ENCODE peak calls at places on chromosomes 13 and 19, in five cellular contexts. One of them, this sample, is unnamed. For H3K4me1, the result is how much of the 10 kb centered on the place peaks cover.

GRCh38 chr13:30872685-30873443 is 33.2 kb upstream of the MEDAG start:
- DNase-seq in suprapubic skin: no peak
- DNase-seq in heart right ventricle: peak
- DNase-seq in tibial nerve: no peak
- DNase-seq in colonic mucosa: no peak
- DNase-seq in this sample: no peak

GRCh38 chr19:50205681-50206138 is 2.3 kb downstream of the MYH14 start:
- DNase-seq in suprapubic skin: no peak
- DNase-seq in heart right ventricle: no peak
- DNase-seq in tibial nerve: no peak
- DNase-seq in colonic mucosa: peak
- DNase-seq in this sample: no peak

GRCh38 chr13:72839831-72840426 is 58.0 kb downstream of the PIBF1 start:
- DNase-seq in suprapubic skin: no peak
- DNase-seq in heart right ventricle: no peak
- DNase-seq in tibial nerve: no peak
- DNase-seq in colonic mucosa: peak
- DNase-seq in this sample: peak

GRCh38 chr13:43389573-43389972 is 366.2 kb downstream of the DNAJC15 start:
- DNase-seq in suprapubic skin: no peak
- DNase-seq in heart right ventricle: no peak
- DNase-seq in tibial nerve: no peak
- DNase-seq in colonic mucosa: no peak
- DNase-seq in this sample: peak

GRCh38 chr13:76250211-76250610 is 614.1 kb downstream of the LMO7 start:
- DNase-seq in suprapubic skin: no peak
- DNase-seq in heart right ventricle: no peak
- DNase-seq in tibial nerve: no peak
- DNase-seq in colonic mucosa: no peak
- DNase-seq in this sample: no peak

GRCh38 chr19:2607712-2608601 is 94.5 kb downstream of the GNG7 start:
- DNase-seq in suprapubic skin: no peak
- DNase-seq in heart right ventricle: no peak
- DNase-seq in tibial nerve: no peak
- DNase-seq in colonic mucosa: no peak
- DNase-seq in this sample: no peak

GRCh38 chr19:12891553-12892021 is 627 bp downstream of the GCDH start:
- DNase-seq in suprapubic skin: no peak
- DNase-seq in heart right ventricle: no peak
- DNase-seq in tibial nerve: no peak
- DNase-seq in colonic mucosa: no peak
- DNase-seq in this sample: no peak

GRCh38 chr19:53357821-53358581 is 7.5 kb upstream of the ZNF525 start:
- DNase-seq in suprapubic skin: no peak
- DNase-seq in heart right ventricle: peak
- DNase-seq in tibial nerve: no peak
- DNase-seq in colonic mucosa: no peak
- DNase-seq in this sample: no peak

GRCh38 chr19:3670258-3670795 is 29.9 kb downstream of the PIP5K1C start:
- DNase-seq in suprapubic skin: peak
- DNase-seq in heart right ventricle: peak
- DNase-seq in tibial nerve: peak
- DNase-seq in colonic mucosa: peak
- DNase-seq in this sample: peak

GRCh38 chr19:51196181-51196580 is 28.7 kb upstream of the CD33 start:
- DNase-seq in suprapubic skin: no peak
- DNase-seq in heart right ventricle: no peak
- DNase-seq in tibial nerve: no peak
- DNase-seq in colonic mucosa: no peak
- DNase-seq in this sample: no peak

GRCh38 chr13:70237131-70237530 is 128.9 kb upstream of the KLHL1 start:
- DNase-seq in suprapubic skin: no peak
- DNase-seq in heart right ventricle: no peak
- DNase-seq in tibial nerve: no peak
- DNase-seq in colonic mucosa: no peak
- DNase-seq in this sample: no peak

GRCh38 chr13:48010698-48011097 is 9.6 kb upstream of the SUCLA2 start:
- DNase-seq in suprapubic skin: no peak
- DNase-seq in heart right ventricle: no peak
- DNase-seq in tibial nerve: no peak
- DNase-seq in colonic mucosa: no peak
- DNase-seq in this sample: no peak

GRCh38 chr13:20074956-20075355 is 85.9 kb downstream of the GJA3 start:
- DNase-seq in suprapubic skin: no peak
- DNase-seq in heart right ventricle: no peak
- DNase-seq in tibial nerve: no peak
- DNase-seq in colonic mucosa: no peak
- DNase-seq in this sample: no peak

GRCh38 chr19:403221-404036 is 5.5 kb downstream of the C2CD4C start:
- DNase-seq in suprapubic skin: no peak
- DNase-seq in heart right ventricle: no peak
- DNase-seq in tibial nerve: peak
- DNase-seq in colonic mucosa: no peak
- DNase-seq in this sample: no peak

GRCh38 chr13:32272021-32272695 is 43.0 kb downstream of the ZAR1L start:
- DNase-seq in suprapubic skin: no peak
- DNase-seq in heart right ventricle: no peak
- DNase-seq in tibial nerve: no peak
- DNase-seq in colonic mucosa: no peak
- DNase-seq in this sample: no peak

GRCh38 chr19:29325241-29325975 is 112.5 kb upstream of the UQCRFS1 start:
- DNase-seq in suprapubic skin: peak
- DNase-seq in heart right ventricle: no peak
- DNase-seq in tibial nerve: no peak
- DNase-seq in colonic mucosa: no peak
- DNase-seq in this sample: no peak

GRCh38 chr19:3942790-3943409 is 10.0 kb downstream of the NMRK2 start:
- DNase-seq in suprapubic skin: no peak
- DNase-seq in heart right ventricle: no peak
- DNase-seq in tibial nerve: no peak
- DNase-seq in colonic mucosa: no peak
- DNase-seq in this sample: no peak

GRCh38 chr13:81498969-81499368 is 1158.0 kb upstream of the SPRY2 start:
- DNase-seq in suprapubic skin: no peak
- DNase-seq in heart right ventricle: no peak
- DNase-seq in tibial nerve: no peak
- DNase-seq in colonic mucosa: no peak
- DNase-seq in this sample: no peak

GRCh38 chr19:48696353-48697010 is 711 bp downstream of the FUT2 start:
- DNase-seq in suprapubic skin: no peak
- DNase-seq in heart right ventricle: no peak
- DNase-seq in tibial nerve: no peak
- DNase-seq in colonic mucosa: peak
- DNase-seq in this sample: no peak

GRCh38 chr19:1270168-1270853 is 1.2 kb downstream of the CIRBP start:
- DNase-seq in suprapubic skin: no peak
- DNase-seq in heart right ventricle: no peak
- DNase-seq in tibial nerve: no peak
- DNase-seq in colonic mucosa: peak
- DNase-seq in this sample: no peak

GRCh38 chr13:85379433-85379832 is 419.8 kb downstream of the SLITRK6 start:
- DNase-seq in suprapubic skin: no peak
- DNase-seq in heart right ventricle: no peak
- DNase-seq in tibial nerve: no peak
- DNase-seq in colonic mucosa: no peak
- DNase-seq in this sample: peak

GRCh38 chr19:58392945-58393724 is 2.3 kb upstream of the RNF225 start:
- DNase-seq in suprapubic skin: peak
- DNase-seq in heart right ventricle: no peak
- DNase-seq in tibial nerve: no peak
- DNase-seq in colonic mucosa: no peak
- DNase-seq in this sample: no peak

GRCh38 chr13:74005320-74006154 is 128.7 kb downstream of the KLF12 start:
- DNase-seq in suprapubic skin: no peak
- DNase-seq in heart right ventricle: no peak
- DNase-seq in tibial nerve: no peak
- DNase-seq in colonic mucosa: no peak
- DNase-seq in this sample: no peak

GRCh38 chr13:21579754-21580316 is 24.1 kb downstream of the MICU2 start:
- DNase-seq in suprapubic skin: no peak
- DNase-seq in heart right ventricle: no peak
- DNase-seq in tibial nerve: no peak
- DNase-seq in colonic mucosa: no peak
- DNase-seq in this sample: no peak

GRCh38 chr13:109945206-109945960 is 159.0 kb upstream of the IRS2 start:
- DNase-seq in suprapubic skin: no peak
- DNase-seq in heart right ventricle: no peak
- DNase-seq in tibial nerve: no peak
- DNase-seq in colonic mucosa: no peak
- DNase-seq in this sample: no peak
- H3K27ac ChIP-seq in suprapubic skin: no peak
- H3K27ac ChIP-seq in heart right ventricle: no peak
- H3K27ac ChIP-seq in tibial nerve: no peak
- H3K27ac ChIP-seq in colonic mucosa: no peak
- H3K27ac ChIP-seq in this sample: no peak

GRCh38 chr13:99725644-99726043 is 224.4 kb downstream of the TM9SF2 start:
- DNase-seq in suprapubic skin: no peak
- DNase-seq in heart right ventricle: no peak
- DNase-seq in tibial nerve: no peak
- DNase-seq in colonic mucosa: no peak
- DNase-seq in this sample: no peak
- H3K4me1 ChIP-seq in suprapubic skin: under half
- H3K4me1 ChIP-seq in heart right ventricle: under half
- H3K4me1 ChIP-seq in tibial nerve: under half
- H3K4me1 ChIP-seq in colonic mucosa: under half
- H3K4me1 ChIP-seq in this sample: under half

DNA sequence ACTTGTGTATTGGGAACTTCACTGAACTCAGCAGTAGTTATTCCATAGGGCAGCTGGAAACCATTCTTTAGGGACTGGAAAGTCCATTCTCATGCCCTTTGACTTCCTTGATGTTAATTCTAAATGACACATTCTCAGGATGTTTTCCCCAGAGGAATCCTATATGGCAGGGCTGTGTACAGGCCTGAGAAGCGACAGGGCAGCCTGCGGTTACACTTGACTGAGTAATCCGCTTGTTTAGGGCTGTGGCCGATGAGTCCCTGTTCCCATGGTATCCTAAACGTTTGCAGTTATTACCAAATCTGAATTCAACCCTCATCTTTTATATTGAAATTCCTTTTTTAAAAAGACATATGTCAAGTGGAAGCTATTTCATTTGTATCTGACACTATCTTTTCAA is 83.5 kb downstream of the COL4A2 start:
- DNase-seq in suprapubic skin: no peak
- DNase-seq in heart right ventricle: no peak
- DNase-seq in tibial nerve: no peak
- DNase-seq in colonic mucosa: no peak
- DNase-seq in this sample: no peak
- H3K27ac ChIP-seq in suprapubic skin: no peak
- H3K27ac ChIP-seq in heart right ventricle: peak
- H3K27ac ChIP-seq in tibial nerve: no peak
- H3K27ac ChIP-seq in colonic mucosa: no peak
- H3K27ac ChIP-seq in this sample: no peak

DNA sequence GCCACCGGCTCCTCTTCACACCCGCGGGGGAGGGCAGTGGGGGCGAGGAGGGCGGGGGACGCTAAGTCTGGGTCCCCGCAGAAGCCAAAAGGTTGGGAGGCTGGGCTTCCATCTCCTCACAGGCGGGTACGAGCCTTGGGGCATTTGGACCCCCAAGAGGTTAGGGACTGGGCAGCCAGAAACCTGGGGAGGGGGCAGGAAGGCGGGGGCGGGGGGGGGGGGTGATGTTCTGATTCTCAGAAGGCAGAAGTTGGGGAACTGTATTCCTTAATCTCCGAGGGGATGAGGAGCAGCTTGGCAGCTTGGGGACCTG is 5.1 kb downstream of the BCL3 start:
- DNase-seq in suprapubic skin: no peak
- DNase-seq in heart right ventricle: no peak
- DNase-seq in tibial nerve: no peak
- DNase-seq in colonic mucosa: no peak
- DNase-seq in this sample: no peak
- H3K4me1 ChIP-seq in suprapubic skin: half or more
- H3K4me1 ChIP-seq in heart right ventricle: half or more
- H3K4me1 ChIP-seq in tibial nerve: half or more
- H3K4me1 ChIP-seq in colonic mucosa: under half
- H3K4me1 ChIP-seq in this sample: under half

This sample was measured in cardiac muscle cell.